ENCODE peak calls at places on chromosomes 13 and 19, in six cellular contexts. Z is adrenal gland, M is H9, A is right lobe of liver, N is cardiac muscle cell, X is BE2C. V is an unnamed sample. For H3K9me3, the result is how much of the 10 kb centered on the place peaks cover.

GRCh38 chr19:33194527-33194883 is 375 bp downstream of the LRP3 start:
- DNase-seq in Z (no peak), X (no peak), A (no peak), M (no peak), N (peak), V (peak)

GRCh38 chr19:17784201-17785008 is 10.5 kb upstream of the B3GNT3 start:
- DNase-seq in Z (peak), X (peak), A (peak), M (peak), N (peak), V (peak)

GRCh38 chr13:32135655-32136054 is 104.1 kb downstream of the FRY start:
- DNase-seq in N (no peak), A (no peak), X (no peak), M (no peak), Z (no peak), V (no peak)

GRCh38 chr19:18915639-18916038 is 3.5 kb downstream of the COPE start:
- DNase-seq in X (peak), M (peak), A (no peak), Z (peak), N (peak), V (no peak)

GRCh38 chr13:23554000-23554399 is 16.2 kb upstream of the TNFRSF19 start:
- DNase-seq in A (no peak), Z (no peak), N (no peak), M (no peak), X (no peak), V (no peak)

GRCh38 chr13:59230484-59231264 is 933.1 kb downstream of the DIAPH3 start:
- DNase-seq in N (no peak), M (no peak), Z (no peak), A (no peak), X (no peak), V (no peak)

GRCh38 chr13:80337706-80338105 is 3.2 kb downstream of the SPRY2 start:
- DNase-seq in X (no peak), A (no peak), Z (no peak), M (no peak), N (no peak), V (no peak)

GRCh38 chr13:44116562-44117315 is 237.0 kb downstream of the LACC1 start:
- DNase-seq in N (peak), X (no peak), M (no peak), Z (no peak), A (no peak), V (no peak)

DNA sequence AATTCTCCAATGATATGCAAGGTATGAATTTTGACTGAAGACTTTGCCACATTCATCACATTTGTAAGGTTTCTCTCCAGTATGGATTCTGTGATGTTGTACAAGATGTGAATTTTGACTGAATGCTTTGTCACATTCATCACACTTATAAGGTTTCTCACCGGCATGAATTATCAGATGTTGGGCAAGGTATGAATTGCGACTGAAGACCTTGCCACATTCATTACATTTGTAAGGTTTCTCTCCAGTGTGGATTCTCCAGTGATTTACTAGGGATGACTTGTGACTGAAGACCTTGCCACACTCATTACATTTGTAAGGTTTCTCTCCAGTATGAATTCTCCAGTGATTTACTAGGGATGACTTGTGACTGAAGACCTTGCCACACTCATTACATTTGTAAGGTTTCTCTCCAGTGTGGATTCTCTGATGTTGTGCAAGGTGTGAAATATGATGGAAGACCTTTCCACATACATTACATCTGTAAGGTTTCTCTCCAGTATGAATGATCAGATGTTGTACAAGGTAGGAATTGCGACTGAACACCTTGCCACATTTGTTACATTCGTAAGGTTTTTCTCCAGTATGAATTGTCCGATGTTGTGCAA is 24.8 kb downstream of the ZNF83 start:
- DNase-seq in Z (no peak), X (no peak), N (no peak), A (no peak), M (no peak), V (no peak)
- H3K9me3 ChIP-seq in Z (under half), X (under half), N (under half), A (under half), M (under half), V (under half)

DNA sequence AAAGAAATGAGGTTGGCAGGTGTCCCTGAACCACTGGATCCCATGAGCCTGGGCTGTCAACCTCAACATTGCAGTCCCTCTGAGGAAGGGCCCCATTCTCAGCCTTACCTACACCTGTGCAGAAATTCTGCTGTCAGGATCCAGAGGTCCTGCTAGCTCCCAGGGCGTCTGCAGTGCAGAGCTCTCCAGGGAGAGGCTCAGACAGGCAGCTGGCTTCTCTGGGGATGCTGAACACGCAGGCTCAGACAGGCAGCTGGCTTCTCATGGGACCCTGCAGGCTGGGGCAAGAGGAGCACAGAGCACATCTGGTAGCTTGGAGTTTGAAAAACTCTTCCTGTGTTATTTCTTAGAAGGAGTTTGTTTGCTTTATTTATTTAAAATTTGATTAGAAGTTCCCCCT is 50.9 kb downstream of the TMEM255B start:
- DNase-seq in X (peak), A (no peak), N (no peak), Z (no peak), M (no peak), V (no peak)
- H3K9me3 ChIP-seq in X (under half), A (under half), N (under half), Z (under half), M (under half), V (under half)

DNA sequence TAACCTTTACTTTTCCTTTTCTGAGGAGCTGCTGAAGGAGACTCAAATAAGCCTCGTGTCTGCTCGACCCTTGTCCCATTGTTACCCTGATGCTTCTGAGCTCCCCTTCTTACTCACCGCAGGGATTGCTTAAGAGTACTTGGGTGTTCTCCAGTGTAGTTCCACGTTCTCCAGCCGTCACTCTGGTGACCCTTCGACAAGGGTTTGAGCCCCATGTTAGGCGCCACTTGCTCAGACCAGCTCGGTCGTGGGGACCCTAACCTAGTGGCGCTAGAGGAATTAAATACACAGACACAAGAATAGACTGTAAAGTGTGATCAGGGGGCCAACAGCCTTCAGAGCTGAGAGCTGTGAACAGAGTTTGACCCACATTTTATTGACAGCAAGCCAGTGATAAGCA is 10.3 kb downstream of the ZNF480 start:
- DNase-seq in A (no peak), Z (peak), M (peak), N (no peak), X (no peak), V (no peak)
- H3K9me3 ChIP-seq in A (under half), Z (under half), M (half or more), N (under half), X (under half), V (under half)

GRCh38 chr19:7210359-7210758 is 83.9 kb downstream of the INSR start:
- DNase-seq in N (no peak), M (no peak), A (no peak), X (no peak), Z (no peak), V (no peak)

GRCh38 chr19:7215176-7215575 is 79.0 kb downstream of the INSR start:
- DNase-seq in X (no peak), M (no peak), A (no peak), N (no peak), Z (no peak), V (no peak)

GRCh38 chr19:7214329-7215089 is 79.7 kb downstream of the INSR start:
- DNase-seq in A (no peak), X (no peak), Z (no peak), N (no peak), M (no peak), V (no peak)

GRCh38 chr19:7213628-7214328 is 80.4 kb downstream of the INSR start:
- DNase-seq in X (no peak), M (no peak), A (no peak), Z (no peak), N (no peak), V (no peak)

DNA sequence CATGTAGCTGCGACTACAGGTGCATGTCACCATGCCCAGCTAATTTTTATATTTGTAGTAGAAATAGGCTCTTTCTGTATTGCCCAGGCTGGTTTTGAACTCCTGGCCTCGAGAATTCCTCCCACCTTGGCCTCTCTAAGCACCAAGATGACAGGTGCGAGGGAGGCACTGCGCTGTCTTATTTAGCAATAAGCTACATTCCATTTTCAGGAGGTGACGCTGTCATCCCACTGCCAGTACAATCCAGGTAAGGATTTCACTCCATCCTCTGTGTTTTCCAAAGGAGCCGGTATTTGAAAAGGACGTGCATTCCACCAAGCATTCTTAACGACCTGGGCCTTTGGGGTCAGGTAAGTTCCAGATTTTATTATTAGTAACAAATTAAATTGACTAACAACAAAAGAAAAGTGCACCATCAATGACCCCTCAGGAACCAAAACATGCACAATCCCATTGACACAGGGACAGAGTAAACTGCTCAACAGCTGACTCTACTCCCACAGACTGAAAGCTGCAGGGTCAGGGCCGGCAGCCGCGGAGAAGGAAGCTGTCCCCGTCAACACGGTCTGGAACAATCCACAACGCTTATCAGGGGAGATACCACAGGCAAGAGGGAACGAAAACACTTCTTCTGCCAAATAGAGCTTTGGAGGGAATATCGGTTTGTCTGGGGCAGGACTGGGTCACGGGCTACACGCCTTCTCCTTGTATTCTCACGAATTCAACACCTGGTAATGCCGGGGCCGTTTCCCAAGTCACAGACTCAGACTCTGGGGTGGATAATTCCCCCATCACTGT is 82.8 kb downstream of the INSR start:
- DNase-seq in M (no peak), A (peak), X (no peak), N (peak), Z (peak), V (peak)
- H3K9me3 ChIP-seq in M (under half), A (under half), X (under half), N (under half), Z (under half), V (under half)

DNA sequence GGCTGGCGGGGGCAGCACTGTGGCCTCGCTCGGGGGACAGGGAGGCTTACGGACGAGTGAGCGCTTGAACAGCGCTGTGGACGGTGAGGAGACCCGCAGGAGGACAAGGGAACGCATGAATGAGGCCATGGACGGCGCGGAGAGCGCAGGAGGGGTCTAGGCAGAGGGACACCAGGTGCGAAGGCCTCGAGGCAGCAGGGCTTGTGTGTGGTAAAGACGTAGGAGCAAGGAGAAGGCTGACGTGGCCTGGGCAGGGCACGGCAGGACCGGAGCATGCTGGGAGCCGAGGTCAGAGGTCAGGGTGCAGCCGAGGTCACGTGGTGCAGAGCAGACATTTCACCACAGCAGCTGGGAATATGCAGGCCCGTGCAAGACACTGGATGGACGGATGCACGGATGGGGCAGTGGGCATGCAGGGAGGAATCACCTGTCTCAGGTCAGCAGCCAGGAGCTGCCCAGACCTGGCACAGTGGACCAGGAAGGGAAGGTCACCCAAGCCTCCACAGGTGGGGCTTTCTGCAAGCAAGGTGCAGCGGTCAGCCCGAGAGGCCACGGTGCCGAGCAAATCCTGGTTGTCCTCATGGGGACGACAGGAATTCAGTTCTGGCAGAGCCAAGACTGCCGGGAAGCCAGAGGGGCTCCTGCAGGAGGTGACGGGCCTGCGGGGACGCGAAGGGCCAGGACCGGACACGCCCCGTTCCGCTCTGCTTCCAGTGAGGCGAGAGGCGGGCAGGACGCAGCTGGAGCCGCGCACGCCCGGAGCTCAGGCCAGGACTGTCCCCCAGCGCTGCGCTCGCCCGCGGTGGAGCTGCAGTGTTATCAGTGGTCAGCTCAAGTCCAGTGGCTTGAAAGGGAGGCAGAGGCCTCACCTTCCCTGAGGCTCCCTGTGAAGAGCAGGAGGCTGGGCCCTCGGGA is 72.2 kb downstream of the RASA3 start:
- DNase-seq in A (no peak), X (no peak), M (no peak), Z (no peak), N (no peak), V (peak)
- H3K9me3 ChIP-seq in A (under half), X (under half), M (under half), Z (under half), N (under half), V (under half)

GRCh38 chr19:9353011-9353410 is 9.8 kb upstream of the ZNF177 start:
- DNase-seq in Z (no peak), X (no peak), A (no peak), M (no peak), N (no peak), V (no peak)

GRCh38 chr19:9352505-9352904 is 10.3 kb upstream of the ZNF177 start:
- DNase-seq in X (no peak), N (no peak), Z (no peak), A (no peak), M (no peak), V (no peak)

GRCh38 chr19:9345005-9345404 is 17.8 kb upstream of the ZNF177 start:
- DNase-seq in M (no peak), X (no peak), A (no peak), N (no peak), Z (no peak), V (no peak)

GRCh38 chr19:9348671-9349070 is 14.1 kb upstream of the ZNF177 start:
- DNase-seq in A (no peak), X (no peak), Z (no peak), M (no peak), N (no peak), V (no peak)

GRCh38 chr19:9348253-9348652 is 14.6 kb upstream of the ZNF177 start:
- DNase-seq in X (no peak), N (no peak), A (no peak), Z (no peak), M (no peak), V (no peak)
- H3K9me3 ChIP-seq in X (under half), N (under half), A (under half), Z (under half), M (half or more), V (under half)

GRCh38 chr19:44228318-44228717 is 16.0 kb downstream of the ZNF227 start:
- DNase-seq in A (no peak), N (no peak), X (no peak), M (no peak), Z (no peak), V (no peak)
- H3K9me3 ChIP-seq in A (under half), N (under half), X (under half), M (under half), Z (under half), V (under half)

DNA sequence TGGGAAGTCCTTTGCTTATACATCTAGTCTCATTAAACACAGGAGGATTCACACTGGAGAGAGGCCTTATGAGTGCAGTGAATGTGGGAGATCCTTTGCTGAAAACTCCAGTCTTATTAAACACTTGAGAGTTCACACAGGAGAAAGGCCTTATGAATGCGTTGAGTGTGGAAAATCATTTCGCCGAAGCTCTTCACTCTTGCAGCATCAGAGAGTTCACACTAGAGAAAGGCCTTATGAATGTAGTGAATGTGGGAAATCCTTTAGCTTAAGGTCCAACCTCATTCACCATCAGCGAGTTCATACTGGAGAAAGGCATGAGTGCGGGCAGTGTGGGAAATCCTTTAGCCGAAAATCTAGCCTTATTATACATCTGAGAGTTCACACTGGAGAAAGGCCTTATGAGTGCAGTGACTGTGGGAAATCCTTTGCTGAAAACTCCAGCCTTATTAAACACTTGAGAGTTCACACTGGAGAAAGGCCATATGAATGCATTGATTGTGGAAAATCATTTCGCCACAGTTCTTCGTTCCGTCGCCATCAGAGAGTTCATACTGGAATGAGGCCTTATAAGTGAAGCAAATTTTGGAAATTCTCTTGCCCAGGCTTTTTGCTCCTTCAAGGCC is 9.9 kb downstream of the ZNF586 start:
- DNase-seq in N (no peak), Z (no peak), X (no peak), A (no peak), M (no peak), V (no peak)
- H3K9me3 ChIP-seq in N (under half), Z (under half), X (under half), A (under half), M (under half), V (under half)

DNA sequence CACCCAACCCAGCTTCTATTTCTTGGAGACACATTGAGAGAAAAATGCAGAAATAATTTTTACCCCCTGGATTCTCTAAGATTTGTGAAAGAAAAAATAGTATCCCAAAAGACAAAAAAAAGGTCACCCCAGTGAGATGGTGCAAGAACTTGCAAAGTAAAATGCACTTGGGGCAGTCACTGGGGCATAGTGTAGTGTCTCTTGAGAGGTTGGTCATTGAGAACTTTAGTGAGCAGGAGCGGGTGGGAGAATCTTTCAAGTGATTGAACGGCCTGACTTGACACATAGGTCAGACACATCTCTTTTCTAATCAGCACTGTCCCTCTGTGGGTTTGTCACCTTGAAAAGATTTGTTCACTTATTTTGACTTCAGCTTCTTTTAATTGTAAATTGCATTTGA is 2.4 kb downstream of the ZNF85 start:
- DNase-seq in A (no peak), N (no peak), Z (no peak), X (no peak), M (peak), V (no peak)
- H3K9me3 ChIP-seq in A (under half), N (under half), Z (under half), X (under half), M (under half), V (under half)